ENCODE peak calls at places on chromosomes 6 and 20, in six cellular contexts. Y is lower leg skin, U is fibroblast of the aortic adventitia, K is T-helper 17 cell, T is thoracic aorta, S is Kasumi-1. D is an unnamed sample.

GRCh38 chr6:157323924-157324276 is 581 bp upstream of the TMEM242 start:
- DNase-seq in Y (peak), U (peak), K (no peak), T (peak), S (no peak), D (peak)

GRCh38 chr20:25296094-25297093 is 48.5 kb downstream of the PYGB start:
- DNase-seq in Y (no peak), U (peak), K (no peak), T (no peak), S (no peak), D (no peak)

GRCh38 chr6:28634758-28635546 is 109.3 kb downstream of the GPX5 start:
- DNase-seq in Y (no peak), U (peak), K (no peak), T (no peak), S (no peak), D (no peak)

GRCh38 chr6:169205176-169206160 is 48.2 kb downstream of the THBS2 start:
- DNase-seq in Y (no peak), U (peak), K (no peak), T (no peak), S (no peak), D (no peak)

GRCh38 chr6:84019812-84020211 is 13.8 kb upstream of the MRAP2 start:
- DNase-seq in Y (no peak), U (no peak), K (no peak), T (no peak), S (no peak), D (no peak)

GRCh38 chr6:7727150-7727950 is 1.5 kb downstream of the BMP6 start:
- DNase-seq in Y (no peak), U (peak), K (no peak), T (no peak), S (no peak), D (peak)

GRCh38 chr20:10781526-10781925 is 107.7 kb upstream of the JAG1 start:
- DNase-seq in Y (no peak), U (no peak), K (no peak), T (no peak), S (no peak), D (no peak)

GRCh38 chr6:33744895-33745546 is 1.7 kb downstream of the IP6K3 start:
- DNase-seq in Y (no peak), U (no peak), K (no peak), T (no peak), S (no peak), D (no peak)

GRCh38 chr20:23782366-23782983 is 31.7 kb upstream of the CST1 start:
- DNase-seq in Y (no peak), U (peak), K (no peak), T (no peak), S (peak), D (no peak)

GRCh38 chr20:4053516-4053919 is 38.2 kb upstream of the RNF24 start:
- DNase-seq in Y (no peak), U (no peak), K (no peak), T (no peak), S (no peak), D (no peak)

GRCh38 chr20:63958964-63959698 is 2.9 kb upstream of the UCKL1 start:
- DNase-seq in Y (no peak), U (no peak), K (no peak), T (no peak), S (no peak), D (peak)

GRCh38 chr20:39105551-39105950 is 143.4 kb downstream of the DHX35 start:
- DNase-seq in Y (no peak), U (no peak), K (no peak), T (no peak), S (peak), D (no peak)

GRCh38 chr6:92687278-92687677 is 732.1 kb downstream of the EPHA7 start:
- DNase-seq in Y (no peak), U (no peak), K (no peak), T (no peak), S (no peak), D (no peak)

GRCh38 chr6:16320533-16321340 is 82.3 kb downstream of the GMPR start:
- DNase-seq in Y (peak), U (no peak), K (no peak), T (no peak), S (no peak), D (no peak)

GRCh38 chr20:1848378-1848777 is 46.8 kb upstream of the SIRPA start:
- DNase-seq in Y (no peak), U (no peak), K (no peak), T (no peak), S (no peak), D (no peak)

GRCh38 chr6:15763827-15764226 is 101.0 kb upstream of the DTNBP1 start:
- DNase-seq in Y (no peak), U (no peak), K (no peak), T (no peak), S (no peak), D (peak)

GRCh38 chr6:167092672-167093339 is 30.1 kb upstream of the CCR6 start:
- DNase-seq in Y (no peak), U (no peak), K (no peak), T (no peak), S (peak), D (no peak)

GRCh38 chr6:68059894-68060293 is 575.2 kb upstream of the ADGRB3 start:
- DNase-seq in Y (no peak), U (peak), K (no peak), T (no peak), S (no peak), D (no peak)

GRCh38 chr20:6000851-6001250 is 50.4 kb downstream of the MCM8 start:
- DNase-seq in Y (no peak), U (no peak), K (no peak), T (no peak), S (no peak), D (no peak)